ENCODE peak calls at places on chromosomes 4 and X, in eight cellular contexts. One of them, this sample, is unnamed.
A peak's percentile ranks its signal among the peaks of the same experiment; 100 is the strongest.

GRCh38 chrX:79270401-79270800 is 96.7 kb downstream of the ITM2A start:
- DNase-seq in Peyer's patch: no peak
- DNase-seq in cardiac muscle cell: peak; percentile 29
- DNase-seq in IMR-90: no peak
- DNase-seq in fibroblast of lung: no peak
- DNase-seq in MM.1S: peak; percentile 80
- DNase-seq in brain microvascular endothelial cell: no peak
- DNase-seq in tibial artery: peak; percentile 57
- DNase-seq in this sample: no peak

GRCh38 chrX:136711147-136711546 is 63.2 kb downstream of the CD40LG start:
- DNase-seq in Peyer's patch: peak; percentile 50
- DNase-seq in brain microvascular endothelial cell: peak; percentile 20
- DNase-seq in IMR-90: peak; percentile 36
- DNase-seq in MM.1S: peak; percentile 59
- DNase-seq in tibial artery: peak; percentile 62
- DNase-seq in cardiac muscle cell: peak; percentile 28
- DNase-seq in fibroblast of lung: no peak
- DNase-seq in this sample: no peak

GRCh38 chrX:131979116-131979515 is 44.0 kb upstream of the STK26 start:
- DNase-seq in fibroblast of lung: no peak
- DNase-seq in cardiac muscle cell: no peak
- DNase-seq in IMR-90: no peak
- DNase-seq in Peyer's patch: no peak
- DNase-seq in MM.1S: no peak
- DNase-seq in tibial artery: no peak
- DNase-seq in brain microvascular endothelial cell: no peak
- DNase-seq in this sample: no peak

GRCh38 chrX:499870-500364 is 113.2 kb upstream of the PPP2R3B start:
- DNase-seq in IMR-90: no peak
- DNase-seq in brain microvascular endothelial cell: no peak
- DNase-seq in MM.1S: no peak
- DNase-seq in Peyer's patch: no peak
- DNase-seq in fibroblast of lung: no peak
- DNase-seq in tibial artery: no peak
- DNase-seq in cardiac muscle cell: no peak
- DNase-seq in this sample: no peak

GRCh38 chr4:6591305-6591704 is 16.3 kb downstream of the MAN2B2 start:
- DNase-seq in tibial artery: no peak
- DNase-seq in cardiac muscle cell: no peak
- DNase-seq in fibroblast of lung: no peak
- DNase-seq in IMR-90: no peak
- DNase-seq in brain microvascular endothelial cell: no peak
- DNase-seq in MM.1S: no peak
- DNase-seq in Peyer's patch: no peak
- DNase-seq in this sample: no peak

GRCh38 chrX:42680651-42681050 is 97.3 kb downstream of the PPP1R2C start:
- DNase-seq in brain microvascular endothelial cell: peak; percentile 10
- DNase-seq in tibial artery: no peak
- DNase-seq in IMR-90: no peak
- DNase-seq in fibroblast of lung: peak; percentile 26
- DNase-seq in MM.1S: no peak
- DNase-seq in cardiac muscle cell: no peak
- DNase-seq in Peyer's patch: no peak
- DNase-seq in this sample: no peak

GRCh38 chr4:6972911-6973310 is 63.3 kb downstream of the TBC1D14 start:
- DNase-seq in brain microvascular endothelial cell: peak; percentile 6
- DNase-seq in fibroblast of lung: peak; percentile 11
- DNase-seq in tibial artery: no peak
- DNase-seq in IMR-90: peak; percentile 47
- DNase-seq in cardiac muscle cell: no peak
- DNase-seq in Peyer's patch: no peak
- DNase-seq in MM.1S: no peak
- DNase-seq in this sample: no peak

GRCh38 chr4:8238515-8239053 is 31.0 kb upstream of the HTRA3 start:
- DNase-seq in brain microvascular endothelial cell: no peak
- DNase-seq in MM.1S: no peak
- DNase-seq in IMR-90: no peak
- DNase-seq in tibial artery: no peak
- DNase-seq in Peyer's patch: no peak
- DNase-seq in cardiac muscle cell: peak; percentile 68
- DNase-seq in fibroblast of lung: no peak
- DNase-seq in this sample: no peak

GRCh38 chr4:110483516-110483915 is 7.6 kb downstream of the ENPEP start:
- DNase-seq in MM.1S: no peak
- DNase-seq in Peyer's patch: no peak
- DNase-seq in IMR-90: no peak
- DNase-seq in brain microvascular endothelial cell: no peak
- DNase-seq in cardiac muscle cell: no peak
- DNase-seq in tibial artery: no peak
- DNase-seq in fibroblast of lung: peak; percentile 70
- DNase-seq in this sample: no peak

GRCh38 chrX:30887721-30888120 is 1.3 kb downstream of the TAB3 start:
- DNase-seq in brain microvascular endothelial cell: no peak
- DNase-seq in Peyer's patch: no peak
- DNase-seq in IMR-90: no peak
- DNase-seq in fibroblast of lung: no peak
- DNase-seq in tibial artery: no peak
- DNase-seq in MM.1S: no peak
- DNase-seq in cardiac muscle cell: no peak
- DNase-seq in this sample: no peak

GRCh38 chrX:34848281-34848680 is 94.3 kb upstream of the FAM47B start:
- DNase-seq in tibial artery: no peak
- DNase-seq in MM.1S: no peak
- DNase-seq in IMR-90: peak; percentile 66
- DNase-seq in fibroblast of lung: peak; percentile 21
- DNase-seq in brain microvascular endothelial cell: no peak
- DNase-seq in cardiac muscle cell: no peak
- DNase-seq in Peyer's patch: no peak
- DNase-seq in this sample: no peak

GRCh38 chr4:107751670-107752069 is 31.6 kb upstream of the PAPSS1 start:
- DNase-seq in tibial artery: no peak
- DNase-seq in MM.1S: no peak
- DNase-seq in fibroblast of lung: no peak
- DNase-seq in cardiac muscle cell: no peak
- DNase-seq in Peyer's patch: no peak
- DNase-seq in brain microvascular endothelial cell: no peak
- DNase-seq in IMR-90: peak; percentile 20
- DNase-seq in this sample: no peak

GRCh38 chr4:128521634-128522253 is 234.1 kb upstream of the PGRMC2 start:
- DNase-seq in Peyer's patch: no peak
- DNase-seq in IMR-90: peak; percentile 59
- DNase-seq in brain microvascular endothelial cell: peak; percentile 53
- DNase-seq in fibroblast of lung: peak; percentile 85
- DNase-seq in MM.1S: no peak
- DNase-seq in tibial artery: no peak
- DNase-seq in cardiac muscle cell: no peak
- DNase-seq in this sample: no peak

GRCh38 chr4:8296491-8296890 is 26.9 kb downstream of the HTRA3 start:
- DNase-seq in MM.1S: no peak
- DNase-seq in cardiac muscle cell: no peak
- DNase-seq in IMR-90: no peak
- DNase-seq in tibial artery: peak; percentile 6
- DNase-seq in brain microvascular endothelial cell: no peak
- DNase-seq in Peyer's patch: peak; percentile 27
- DNase-seq in fibroblast of lung: no peak
- DNase-seq in this sample: no peak

GRCh38 chr4:2787230-2788100 is 5.4 kb upstream of the SH3BP2 start:
- DNase-seq in fibroblast of lung: no peak
- DNase-seq in Peyer's patch: no peak
- DNase-seq in MM.1S: peak; percentile 35
- DNase-seq in brain microvascular endothelial cell: no peak
- DNase-seq in IMR-90: no peak
- DNase-seq in tibial artery: peak; percentile 80
- DNase-seq in cardiac muscle cell: no peak
- DNase-seq in this sample: no peak

GRCh38 chr4:118917582-118917981 is 28.9 kb downstream of the SYNPO2 start:
- DNase-seq in MM.1S: no peak
- DNase-seq in Peyer's patch: no peak
- DNase-seq in cardiac muscle cell: no peak
- DNase-seq in tibial artery: no peak
- DNase-seq in IMR-90: peak; percentile 18
- DNase-seq in fibroblast of lung: peak; percentile 30
- DNase-seq in brain microvascular endothelial cell: no peak
- DNase-seq in this sample: no peak

GRCh38 chr4:176321589-176321988 is 1.8 kb downstream of the SPCS3 start:
- DNase-seq in tibial artery: no peak
- DNase-seq in Peyer's patch: no peak
- DNase-seq in brain microvascular endothelial cell: no peak
- DNase-seq in cardiac muscle cell: no peak
- DNase-seq in MM.1S: no peak
- DNase-seq in IMR-90: no peak
- DNase-seq in fibroblast of lung: no peak
- DNase-seq in this sample: no peak
- H3K27ac ChIP-seq in tibial artery: peak overlapping the region; percentile 95
- H3K27ac ChIP-seq in Peyer's patch: peak overlapping the region; percentile 96
- H3K27ac ChIP-seq in brain microvascular endothelial cell: no peak overlapping the region
- H3K27ac ChIP-seq in cardiac muscle cell: no peak overlapping the region
- H3K27ac ChIP-seq in MM.1S: peak overlapping the region; percentile 94
- H3K27ac ChIP-seq in IMR-90: peak overlapping the region; percentile 86
- H3K27ac ChIP-seq in fibroblast of lung: peak overlapping the region; percentile 95
- H3K27ac ChIP-seq in this sample: no peak overlapping the region

DNA sequence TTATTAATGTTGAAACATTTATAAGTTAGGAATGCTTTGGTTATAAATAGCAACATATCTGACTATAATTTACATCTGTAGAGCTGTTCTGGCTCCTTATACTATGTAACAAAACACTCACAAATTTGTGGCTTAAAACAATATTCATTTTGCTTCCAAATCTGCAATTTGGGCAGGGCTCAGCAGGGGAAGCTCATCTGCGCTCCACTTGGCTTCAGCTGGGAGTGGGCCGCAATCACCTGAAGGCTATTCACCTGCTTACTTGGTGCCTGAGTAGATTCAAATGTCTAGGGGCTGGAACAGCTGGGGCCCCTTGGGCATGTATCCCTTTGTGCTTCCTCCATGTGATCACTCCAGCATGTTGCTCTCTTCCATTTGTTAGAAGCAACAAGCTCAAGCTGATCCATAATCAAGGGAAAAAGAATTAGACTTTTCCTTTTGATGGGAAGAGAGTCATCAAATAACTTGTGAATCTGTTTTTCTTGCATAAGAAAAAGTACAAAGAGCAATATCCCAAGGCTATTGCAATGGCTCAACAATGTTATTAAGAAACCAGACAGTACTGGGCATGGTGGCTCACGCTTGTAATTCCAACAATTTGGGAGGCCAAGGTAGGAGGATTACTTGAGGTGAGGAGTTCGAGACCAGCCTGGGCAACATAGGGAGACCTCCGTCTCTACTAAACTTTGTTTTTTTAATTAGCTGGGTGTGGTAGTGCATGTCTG is 34.8 kb upstream of the CBR4 start:
- DNase-seq in IMR-90: no peak
- DNase-seq in Peyer's patch: no peak
- DNase-seq in fibroblast of lung: no peak
- DNase-seq in MM.1S: no peak
- DNase-seq in brain microvascular endothelial cell: no peak
- DNase-seq in cardiac muscle cell: no peak
- DNase-seq in tibial artery: no peak
- DNase-seq in this sample: no peak
- TF ChIP-seq CTCF in IMR-90: no peak
- TF ChIP-seq CTCF in Peyer's patch: no peak
- TF ChIP-seq CTCF in fibroblast of lung: no peak
- TF ChIP-seq CTCF in MM.1S: no peak
- TF ChIP-seq CTCF in brain microvascular endothelial cell: no peak
- TF ChIP-seq CTCF in cardiac muscle cell: no peak
- TF ChIP-seq CTCF in tibial artery: no peak
- TF ChIP-seq CTCF in this sample: no peak

GRCh38 chrX:154512879-154513553 is 3.0 kb downstream of the FAM3A start:
- DNase-seq in cardiac muscle cell: no peak
- DNase-seq in brain microvascular endothelial cell: no peak
- DNase-seq in MM.1S: no peak
- DNase-seq in tibial artery: no peak
- DNase-seq in Peyer's patch: no peak
- DNase-seq in IMR-90: no peak
- DNase-seq in fibroblast of lung: no peak
- DNase-seq in this sample: no peak

GRCh38 chrX:154511761-154512160 is 4.3 kb downstream of the FAM3A start:
- DNase-seq in brain microvascular endothelial cell: no peak
- DNase-seq in fibroblast of lung: no peak
- DNase-seq in cardiac muscle cell: no peak
- DNase-seq in Peyer's patch: no peak
- DNase-seq in tibial artery: no peak
- DNase-seq in IMR-90: no peak
- DNase-seq in MM.1S: no peak
- DNase-seq in this sample: no peak

GRCh38 chrX:154515803-154516654 is at the start of gene FAM3A:
- DNase-seq in brain microvascular endothelial cell: peak; percentile 79
- DNase-seq in fibroblast of lung: peak; percentile 78
- DNase-seq in cardiac muscle cell: peak; percentile 88
- DNase-seq in MM.1S: peak; percentile 74
- DNase-seq in tibial artery: peak; percentile 97
- DNase-seq in Peyer's patch: peak; percentile 95
- DNase-seq in IMR-90: peak; percentile 85
- DNase-seq in this sample: peak; percentile 76

GRCh38 chrX:154516655-154517100 is 646 bp upstream of the FAM3A start:
- DNase-seq in cardiac muscle cell: peak; percentile 79
- DNase-seq in MM.1S: no peak
- DNase-seq in tibial artery: no peak
- DNase-seq in Peyer's patch: no peak
- DNase-seq in brain microvascular endothelial cell: no peak
- DNase-seq in fibroblast of lung: peak; percentile 50
- DNase-seq in IMR-90: peak; percentile 54
- DNase-seq in this sample: no peak

GRCh38 chrX:154513662-154514204 is 2.3 kb downstream of the FAM3A start:
- DNase-seq in fibroblast of lung: no peak
- DNase-seq in tibial artery: no peak
- DNase-seq in IMR-90: no peak
- DNase-seq in brain microvascular endothelial cell: no peak
- DNase-seq in Peyer's patch: no peak
- DNase-seq in MM.1S: no peak
- DNase-seq in cardiac muscle cell: no peak
- DNase-seq in this sample: no peak
- H3K27ac ChIP-seq in fibroblast of lung: no peak overlapping the region
- H3K27ac ChIP-seq in tibial artery: no peak overlapping the region
- H3K27ac ChIP-seq in IMR-90: no peak overlapping the region
- H3K27ac ChIP-seq in brain microvascular endothelial cell: no peak overlapping the region
- H3K27ac ChIP-seq in Peyer's patch: no peak overlapping the region
- H3K27ac ChIP-seq in MM.1S: no peak overlapping the region
- H3K27ac ChIP-seq in cardiac muscle cell: no peak overlapping the region
- H3K27ac ChIP-seq in this sample: no peak overlapping the region

GRCh38 chrX:16310326-16310725 is 143.0 kb downstream of the MAGEB17 start:
- DNase-seq in IMR-90: no peak
- DNase-seq in tibial artery: no peak
- DNase-seq in MM.1S: no peak
- DNase-seq in Peyer's patch: no peak
- DNase-seq in fibroblast of lung: no peak
- DNase-seq in cardiac muscle cell: no peak
- DNase-seq in brain microvascular endothelial cell: no peak
- DNase-seq in this sample: no peak

GRCh38 chrX:16300831-16301230 is 133.6 kb downstream of the MAGEB17 start:
- DNase-seq in brain microvascular endothelial cell: no peak
- DNase-seq in IMR-90: no peak
- DNase-seq in MM.1S: no peak
- DNase-seq in Peyer's patch: no peak
- DNase-seq in cardiac muscle cell: no peak
- DNase-seq in fibroblast of lung: no peak
- DNase-seq in tibial artery: no peak
- DNase-seq in this sample: no peak

GRCh38 chrX:16307950-16308349 is 140.7 kb downstream of the MAGEB17 start:
- DNase-seq in fibroblast of lung: no peak
- DNase-seq in Peyer's patch: no peak
- DNase-seq in IMR-90: no peak
- DNase-seq in MM.1S: no peak
- DNase-seq in cardiac muscle cell: no peak
- DNase-seq in brain microvascular endothelial cell: no peak
- DNase-seq in tibial artery: no peak
- DNase-seq in this sample: no peak

GRCh38 chrX:16305187-16305586 is 137.9 kb downstream of the MAGEB17 start:
- DNase-seq in IMR-90: no peak
- DNase-seq in cardiac muscle cell: no peak
- DNase-seq in Peyer's patch: no peak
- DNase-seq in fibroblast of lung: no peak
- DNase-seq in tibial artery: no peak
- DNase-seq in brain microvascular endothelial cell: no peak
- DNase-seq in MM.1S: no peak
- DNase-seq in this sample: no peak
- TF ChIP-seq CTCF in IMR-90: no peak
- TF ChIP-seq CTCF in cardiac muscle cell: no peak
- TF ChIP-seq CTCF in Peyer's patch: no peak
- TF ChIP-seq CTCF in fibroblast of lung: no peak
- TF ChIP-seq CTCF in tibial artery: no peak
- TF ChIP-seq CTCF in brain microvascular endothelial cell: no peak
- TF ChIP-seq CTCF in MM.1S: no peak
- TF ChIP-seq CTCF in this sample: no peak

This sample was measured in RWPE1.